ENCODE peak calls at places on chromosomes 6 and 20, in five cellular contexts. One of them, this sample, is unnamed.
A peak's percentile ranks its signal among the peaks of the same experiment; 100 is the strongest.

GRCh38 chr20:50872562-50873288 is 58.5 kb downstream of the ADNP start:
- DNase-seq in HTR-8/SVneo: no peak
- DNase-seq in fibroblast of pulmonary artery: no peak
- DNase-seq in Karpas-422: no peak
- DNase-seq in stimulated activated naive CD8-positive, alpha-beta T cell treated with anti-CD3 and anti-CD28 coated beads, Interleukin-15, Interleukin-2, amounts not matched to agents 100 U/mL and 50 U/mL, for 24 hours: no peak
- DNase-seq in this sample: no peak

GRCh38 chr20:63290677-63291472 is 2.1 kb upstream of the COL20A1 start:
- DNase-seq in HTR-8/SVneo: peak; percentile 79
- DNase-seq in fibroblast of pulmonary artery: peak; percentile 11
- DNase-seq in Karpas-422: peak; percentile 88
- DNase-seq in stimulated activated naive CD8-positive, alpha-beta T cell treated with anti-CD3 and anti-CD28 coated beads, Interleukin-15, Interleukin-2, amounts not matched to agents 100 U/mL and 50 U/mL, for 24 hours: peak; percentile 87
- DNase-seq in this sample: peak; percentile 53

GRCh38 chr20:38447251-38447661 is 12.1 kb upstream of the SNHG17 start:
- DNase-seq in HTR-8/SVneo: no peak
- DNase-seq in fibroblast of pulmonary artery: no peak
- DNase-seq in Karpas-422: peak; percentile 61
- DNase-seq in stimulated activated naive CD8-positive, alpha-beta T cell treated with anti-CD3 and anti-CD28 coated beads, Interleukin-15, Interleukin-2, amounts not matched to agents 100 U/mL and 50 U/mL, for 24 hours: no peak
- DNase-seq in this sample: no peak

GRCh38 chr6:110410534-110410933 is 4.8 kb downstream of the DDO start:
- DNase-seq in HTR-8/SVneo: no peak
- DNase-seq in fibroblast of pulmonary artery: no peak
- DNase-seq in Karpas-422: no peak
- DNase-seq in stimulated activated naive CD8-positive, alpha-beta T cell treated with anti-CD3 and anti-CD28 coated beads, Interleukin-15, Interleukin-2, amounts not matched to agents 100 U/mL and 50 U/mL, for 24 hours: no peak
- DNase-seq in this sample: no peak

GRCh38 chr6:139147628-139148027 is 12.7 kb downstream of the HECA start:
- DNase-seq in HTR-8/SVneo: no peak
- DNase-seq in fibroblast of pulmonary artery: no peak
- DNase-seq in Karpas-422: no peak
- DNase-seq in stimulated activated naive CD8-positive, alpha-beta T cell treated with anti-CD3 and anti-CD28 coated beads, Interleukin-15, Interleukin-2, amounts not matched to agents 100 U/mL and 50 U/mL, for 24 hours: no peak
- DNase-seq in this sample: peak; percentile 16

GRCh38 chr6:41284726-41285125 is 1.8 kb downstream of the TREM1 start:
- DNase-seq in HTR-8/SVneo: peak; percentile 21
- DNase-seq in fibroblast of pulmonary artery: peak; percentile 91
- DNase-seq in Karpas-422: no peak
- DNase-seq in stimulated activated naive CD8-positive, alpha-beta T cell treated with anti-CD3 and anti-CD28 coated beads, Interleukin-15, Interleukin-2, amounts not matched to agents 100 U/mL and 50 U/mL, for 24 hours: no peak
- DNase-seq in this sample: no peak

GRCh38 chr6:10368841-10369240 is 46.0 kb downstream of the TFAP2A start:
- DNase-seq in HTR-8/SVneo: no peak
- DNase-seq in fibroblast of pulmonary artery: no peak
- DNase-seq in Karpas-422: no peak
- DNase-seq in stimulated activated naive CD8-positive, alpha-beta T cell treated with anti-CD3 and anti-CD28 coated beads, Interleukin-15, Interleukin-2, amounts not matched to agents 100 U/mL and 50 U/mL, for 24 hours: no peak
- DNase-seq in this sample: no peak

GRCh38 chr6:148758492-148758891 is 11.7 kb downstream of the UST start:
- DNase-seq in HTR-8/SVneo: no peak
- DNase-seq in fibroblast of pulmonary artery: no peak
- DNase-seq in Karpas-422: peak; percentile 66
- DNase-seq in stimulated activated naive CD8-positive, alpha-beta T cell treated with anti-CD3 and anti-CD28 coated beads, Interleukin-15, Interleukin-2, amounts not matched to agents 100 U/mL and 50 U/mL, for 24 hours: peak; percentile 40
- DNase-seq in this sample: no peak

GRCh38 chr6:71228461-71229041 is 60.1 kb upstream of the OGFRL1 start:
- DNase-seq in HTR-8/SVneo: peak; percentile 57
- DNase-seq in fibroblast of pulmonary artery: peak; percentile 28
- DNase-seq in Karpas-422: no peak
- DNase-seq in stimulated activated naive CD8-positive, alpha-beta T cell treated with anti-CD3 and anti-CD28 coated beads, Interleukin-15, Interleukin-2, amounts not matched to agents 100 U/mL and 50 U/mL, for 24 hours: no peak
- DNase-seq in this sample: peak; percentile 33

GRCh38 chr6:109816452-109817374 is 125.6 kb downstream of the FIG4 start:
- DNase-seq in HTR-8/SVneo: no peak
- DNase-seq in fibroblast of pulmonary artery: no peak
- DNase-seq in Karpas-422: no peak
- DNase-seq in stimulated activated naive CD8-positive, alpha-beta T cell treated with anti-CD3 and anti-CD28 coated beads, Interleukin-15, Interleukin-2, amounts not matched to agents 100 U/mL and 50 U/mL, for 24 hours: no peak
- DNase-seq in this sample: peak; percentile 39

GRCh38 chr6:113102761-113103160 is 754.4 kb upstream of the MARCKS start:
- DNase-seq in HTR-8/SVneo: no peak
- DNase-seq in fibroblast of pulmonary artery: peak; percentile 71
- DNase-seq in Karpas-422: no peak
- DNase-seq in stimulated activated naive CD8-positive, alpha-beta T cell treated with anti-CD3 and anti-CD28 coated beads, Interleukin-15, Interleukin-2, amounts not matched to agents 100 U/mL and 50 U/mL, for 24 hours: no peak
- DNase-seq in this sample: peak; percentile 96

GRCh38 chr6:154474636-154475428 is 35.7 kb downstream of the CNKSR3 start:
- DNase-seq in HTR-8/SVneo: no peak
- DNase-seq in fibroblast of pulmonary artery: peak; percentile 75
- DNase-seq in Karpas-422: no peak
- DNase-seq in stimulated activated naive CD8-positive, alpha-beta T cell treated with anti-CD3 and anti-CD28 coated beads, Interleukin-15, Interleukin-2, amounts not matched to agents 100 U/mL and 50 U/mL, for 24 hours: no peak
- DNase-seq in this sample: no peak

GRCh38 chr6:14876778-14877613 is 368.9 kb upstream of the JARID2 start:
- DNase-seq in HTR-8/SVneo: peak; percentile 59
- DNase-seq in fibroblast of pulmonary artery: peak; percentile 91
- DNase-seq in Karpas-422: no peak
- DNase-seq in stimulated activated naive CD8-positive, alpha-beta T cell treated with anti-CD3 and anti-CD28 coated beads, Interleukin-15, Interleukin-2, amounts not matched to agents 100 U/mL and 50 U/mL, for 24 hours: no peak
- DNase-seq in this sample: peak; percentile 94

GRCh38 chr6:11833626-11834592 is 55.3 kb upstream of the ADTRP start:
- DNase-seq in HTR-8/SVneo: no peak
- DNase-seq in fibroblast of pulmonary artery: no peak
- DNase-seq in Karpas-422: no peak
- DNase-seq in stimulated activated naive CD8-positive, alpha-beta T cell treated with anti-CD3 and anti-CD28 coated beads, Interleukin-15, Interleukin-2, amounts not matched to agents 100 U/mL and 50 U/mL, for 24 hours: no peak
- DNase-seq in this sample: no peak

GRCh38 chr6:117078624-117079023 is 186.7 kb upstream of the VGLL2 start:
- DNase-seq in HTR-8/SVneo: no peak
- DNase-seq in fibroblast of pulmonary artery: no peak
- DNase-seq in Karpas-422: no peak
- DNase-seq in stimulated activated naive CD8-positive, alpha-beta T cell treated with anti-CD3 and anti-CD28 coated beads, Interleukin-15, Interleukin-2, amounts not matched to agents 100 U/mL and 50 U/mL, for 24 hours: no peak
- DNase-seq in this sample: no peak

GRCh38 chr6:24743944-24744335 is 25.0 kb upstream of the C6orf62 start:
- DNase-seq in HTR-8/SVneo: no peak
- DNase-seq in fibroblast of pulmonary artery: no peak
- DNase-seq in Karpas-422: peak; percentile 71
- DNase-seq in stimulated activated naive CD8-positive, alpha-beta T cell treated with anti-CD3 and anti-CD28 coated beads, Interleukin-15, Interleukin-2, amounts not matched to agents 100 U/mL and 50 U/mL, for 24 hours: no peak
- DNase-seq in this sample: no peak

GRCh38 chr20:14631011-14631410 is 293.6 kb upstream of the FLRT3 start:
- DNase-seq in HTR-8/SVneo: no peak
- DNase-seq in fibroblast of pulmonary artery: no peak
- DNase-seq in Karpas-422: no peak
- DNase-seq in stimulated activated naive CD8-positive, alpha-beta T cell treated with anti-CD3 and anti-CD28 coated beads, Interleukin-15, Interleukin-2, amounts not matched to agents 100 U/mL and 50 U/mL, for 24 hours: no peak
- DNase-seq in this sample: no peak

GRCh38 chr20:50434653-50435396 is 75.4 kb upstream of the PTPN1 start:
- DNase-seq in HTR-8/SVneo: peak; percentile 67
- DNase-seq in fibroblast of pulmonary artery: peak; percentile 87
- DNase-seq in Karpas-422: no peak
- DNase-seq in stimulated activated naive CD8-positive, alpha-beta T cell treated with anti-CD3 and anti-CD28 coated beads, Interleukin-15, Interleukin-2, amounts not matched to agents 100 U/mL and 50 U/mL, for 24 hours: no peak
- DNase-seq in this sample: peak; percentile 13

GRCh38 chr6:11296449-11297375 is 64.2 kb upstream of the NEDD9 start:
- DNase-seq in HTR-8/SVneo: no peak
- DNase-seq in fibroblast of pulmonary artery: no peak
- DNase-seq in Karpas-422: no peak
- DNase-seq in stimulated activated naive CD8-positive, alpha-beta T cell treated with anti-CD3 and anti-CD28 coated beads, Interleukin-15, Interleukin-2, amounts not matched to agents 100 U/mL and 50 U/mL, for 24 hours: no peak
- DNase-seq in this sample: no peak

GRCh38 chr20:12455152-12455551 is 537.5 kb downstream of the BTBD3 start:
- DNase-seq in HTR-8/SVneo: no peak
- DNase-seq in fibroblast of pulmonary artery: no peak
- DNase-seq in Karpas-422: no peak
- DNase-seq in stimulated activated naive CD8-positive, alpha-beta T cell treated with anti-CD3 and anti-CD28 coated beads, Interleukin-15, Interleukin-2, amounts not matched to agents 100 U/mL and 50 U/mL, for 24 hours: no peak
- DNase-seq in this sample: no peak

GRCh38 chr20:59289994-59290393 is 10.4 kb upstream of the EDN3 start:
- DNase-seq in HTR-8/SVneo: no peak
- DNase-seq in fibroblast of pulmonary artery: no peak
- DNase-seq in Karpas-422: no peak
- DNase-seq in stimulated activated naive CD8-positive, alpha-beta T cell treated with anti-CD3 and anti-CD28 coated beads, Interleukin-15, Interleukin-2, amounts not matched to agents 100 U/mL and 50 U/mL, for 24 hours: no peak
- DNase-seq in this sample: no peak

GRCh38 chr20:62739581-62740285 is 31.1 kb downstream of the NTSR1 start:
- DNase-seq in HTR-8/SVneo: no peak
- DNase-seq in fibroblast of pulmonary artery: no peak
- DNase-seq in Karpas-422: no peak
- DNase-seq in stimulated activated naive CD8-positive, alpha-beta T cell treated with anti-CD3 and anti-CD28 coated beads, Interleukin-15, Interleukin-2, amounts not matched to agents 100 U/mL and 50 U/mL, for 24 hours: peak; percentile 45
- DNase-seq in this sample: no peak

GRCh38 chr6:133921249-133921859 is 31.7 kb upstream of the TBPL1 start:
- DNase-seq in HTR-8/SVneo: peak; percentile 81
- DNase-seq in fibroblast of pulmonary artery: peak; percentile 88
- DNase-seq in Karpas-422: peak; percentile 95
- DNase-seq in stimulated activated naive CD8-positive, alpha-beta T cell treated with anti-CD3 and anti-CD28 coated beads, Interleukin-15, Interleukin-2, amounts not matched to agents 100 U/mL and 50 U/mL, for 24 hours: peak; percentile 75
- DNase-seq in this sample: peak; percentile 84

GRCh38 chr20:2745936-2746635 is 53.5 kb downstream of the EBF4 start:
- DNase-seq in HTR-8/SVneo: no peak
- DNase-seq in fibroblast of pulmonary artery: no peak
- DNase-seq in Karpas-422: peak; percentile 65
- DNase-seq in stimulated activated naive CD8-positive, alpha-beta T cell treated with anti-CD3 and anti-CD28 coated beads, Interleukin-15, Interleukin-2, amounts not matched to agents 100 U/mL and 50 U/mL, for 24 hours: no peak
- DNase-seq in this sample: no peak

GRCh38 chr6:119479860-119480655 is 130.5 kb upstream of the MAN1A1 start:
- DNase-seq in HTR-8/SVneo: no peak
- DNase-seq in fibroblast of pulmonary artery: peak; percentile 81
- DNase-seq in Karpas-422: no peak
- DNase-seq in stimulated activated naive CD8-positive, alpha-beta T cell treated with anti-CD3 and anti-CD28 coated beads, Interleukin-15, Interleukin-2, amounts not matched to agents 100 U/mL and 50 U/mL, for 24 hours: no peak
- DNase-seq in this sample: peak; percentile 8

GRCh38 chr6:67009818-67010217 is 1302.8 kb upstream of the EYS start:
- DNase-seq in HTR-8/SVneo: no peak
- DNase-seq in fibroblast of pulmonary artery: no peak
- DNase-seq in Karpas-422: peak; percentile 42
- DNase-seq in stimulated activated naive CD8-positive, alpha-beta T cell treated with anti-CD3 and anti-CD28 coated beads, Interleukin-15, Interleukin-2, amounts not matched to agents 100 U/mL and 50 U/mL, for 24 hours: no peak
- DNase-seq in this sample: no peak

GRCh38 chr6:147716434-147716833 is 207.9 kb downstream of the SAMD5 start:
- DNase-seq in HTR-8/SVneo: no peak
- DNase-seq in fibroblast of pulmonary artery: no peak
- DNase-seq in Karpas-422: no peak
- DNase-seq in stimulated activated naive CD8-positive, alpha-beta T cell treated with anti-CD3 and anti-CD28 coated beads, Interleukin-15, Interleukin-2, amounts not matched to agents 100 U/mL and 50 U/mL, for 24 hours: no peak
- DNase-seq in this sample: no peak

GRCh38 chr6:138673317-138674014 is 100.1 kb upstream of the CCDC28A start:
- DNase-seq in HTR-8/SVneo: no peak
- DNase-seq in fibroblast of pulmonary artery: peak; percentile 34
- DNase-seq in Karpas-422: no peak
- DNase-seq in stimulated activated naive CD8-positive, alpha-beta T cell treated with anti-CD3 and anti-CD28 coated beads, Interleukin-15, Interleukin-2, amounts not matched to agents 100 U/mL and 50 U/mL, for 24 hours: no peak
- DNase-seq in this sample: no peak

GRCh38 chr20:37528442-37529213 is 952 bp upstream of the BLCAP start:
- DNase-seq in HTR-8/SVneo: no peak
- DNase-seq in fibroblast of pulmonary artery: no peak
- DNase-seq in Karpas-422: no peak
- DNase-seq in stimulated activated naive CD8-positive, alpha-beta T cell treated with anti-CD3 and anti-CD28 coated beads, Interleukin-15, Interleukin-2, amounts not matched to agents 100 U/mL and 50 U/mL, for 24 hours: no peak
- DNase-seq in this sample: no peak

GRCh38 chr20:42577193-42577592 is 612.5 kb downstream of the PTPRT start:
- DNase-seq in HTR-8/SVneo: no peak
- DNase-seq in fibroblast of pulmonary artery: no peak
- DNase-seq in Karpas-422: peak; percentile 49
- DNase-seq in stimulated activated naive CD8-positive, alpha-beta T cell treated with anti-CD3 and anti-CD28 coated beads, Interleukin-15, Interleukin-2, amounts not matched to agents 100 U/mL and 50 U/mL, for 24 hours: no peak
- DNase-seq in this sample: no peak

This sample was measured in lung microvascular endothelial cell.